ENCODE peak calls at places on chromosome 22, in seven cellular contexts. T is GM23248, V is left ventricle myocardium inferior, O is hepatocyte, K is kidney, J is mucosa of descending colon, C is sigmoid colon. S is an unnamed sample.

GRCh38 chr22:49191506-49191980 is 636.1 kb downstream of the BRD1 start:
- DNase-seq in T (no peak), V (no peak), O (no peak), K (peak; percentile 62), J (no peak), C (no peak), S (no peak)

GRCh38 chr22:26461188-26461810 is 22.3 kb downstream of the HPS4 start:
- DNase-seq in T (peak; percentile 65), V (peak; percentile 42), O (peak; percentile 78), K (no peak), J (no peak), C (no peak), S (peak; percentile 63)

GRCh38 chr22:35733742-35734516 is 16.3 kb downstream of the APOL5 start:
- DNase-seq in T (no peak), V (no peak), O (no peak), K (no peak), J (no peak), C (no peak), S (no peak)

GRCh38 chr22:28563636-28564035 is 116.0 kb downstream of the TTC28 start:
- DNase-seq in T (no peak), V (no peak), O (no peak), K (no peak), J (no peak), C (no peak), S (no peak)

GRCh38 chr22:50628543-50629134 is 687 bp upstream of the ARSA start:
- DNase-seq in T (no peak), V (no peak), O (no peak), K (no peak), J (no peak), C (peak; percentile 63), S (peak; percentile 33)

GRCh38 chr22:47384977-47385376 is 622.5 kb downstream of the TBC1D22A start:
- DNase-seq in T (no peak), V (no peak), O (no peak), K (no peak), J (no peak), C (peak; percentile 22), S (no peak)

GRCh38 chr22:32661296-32661695 is 140.2 kb upstream of the TIMP3 start:
- DNase-seq in T (peak; percentile 94), V (peak; percentile 82), O (peak; percentile 24), K (peak; percentile 80), J (peak; percentile 56), C (peak; percentile 87), S (peak; percentile 18)

GRCh38 chr22:32823024-32823730 is 21.7 kb downstream of the TIMP3 start:
- DNase-seq in T (no peak), V (no peak), O (peak; percentile 76), K (no peak), J (no peak), C (peak; percentile 62), S (peak; percentile 48)

GRCh38 chr22:44247346-44247745 is 65.4 kb downstream of the SHISAL1 start:
- DNase-seq in T (no peak), V (no peak), O (no peak), K (no peak), J (no peak), C (no peak), S (no peak)

DNA sequence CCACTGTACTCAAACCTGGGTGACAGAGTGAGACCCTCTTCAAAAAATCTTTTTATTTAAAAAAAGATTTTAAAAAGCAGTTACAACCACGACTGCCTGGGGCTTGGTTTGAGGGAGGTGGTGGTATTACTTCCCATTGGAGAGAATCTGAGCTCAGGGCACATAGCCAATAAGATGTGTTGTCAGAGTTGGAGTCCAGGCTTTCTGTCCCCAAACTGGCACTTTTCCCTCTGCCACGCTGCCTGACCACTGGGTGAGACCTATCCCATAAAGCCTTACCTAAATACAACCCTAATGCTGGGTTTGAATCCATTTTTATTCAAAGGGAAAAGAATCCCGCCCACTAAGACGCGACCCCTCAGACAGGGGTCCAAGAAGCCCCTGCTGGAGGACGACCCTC is 11.5 kb downstream of the CHADL start:
- DNase-seq in T (no peak), V (no peak), O (no peak), K (no peak), J (no peak), C (no peak), S (no peak)
- H3K36me3 ChIP-seq in T (no peaks in the 10 kb centered on the region), V (peaks cover 43% of the 10 kb centered on the region), O (no peaks in the 10 kb centered on the region), K (peaks cover 18% of the 10 kb centered on the region), J (no peaks in the 10 kb centered on the region), C (peaks cover 66% of the 10 kb centered on the region), S (no peaks in the 10 kb centered on the region)

DNA sequence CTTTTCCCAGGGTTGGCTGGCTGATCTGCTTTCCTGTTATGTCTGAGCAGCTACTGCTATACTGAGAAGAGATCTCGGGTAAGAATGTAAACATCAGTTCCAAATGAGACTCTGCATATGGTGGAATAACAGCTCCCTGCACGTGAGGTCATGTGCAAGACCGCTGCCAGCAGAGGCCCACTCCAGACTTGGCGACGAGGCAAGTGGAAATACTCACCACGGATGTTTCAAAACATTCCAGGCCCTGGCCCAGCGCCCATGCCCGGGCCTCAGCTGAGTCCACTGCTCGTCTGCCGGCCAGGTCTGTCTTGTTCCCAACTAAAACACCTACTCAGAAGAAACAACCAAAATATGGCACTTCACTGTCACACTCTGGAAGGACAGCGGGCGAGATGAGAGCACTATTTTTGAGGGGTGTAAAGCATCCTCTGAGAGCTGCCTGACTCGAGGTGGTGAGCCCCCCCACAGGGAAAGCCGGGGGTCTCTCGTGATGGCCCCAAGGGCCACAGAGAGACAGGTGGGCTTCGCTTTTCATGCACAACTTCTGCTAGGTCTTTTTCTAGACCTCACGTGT is 13.1 kb downstream of the IFT27 start:
- DNase-seq in T (peak; percentile 31), V (peak; percentile 74), O (peak; percentile 59), K (peak; percentile 49), J (no peak), C (peak; percentile 95), S (no peak)
- H3K36me3 ChIP-seq in T (no peaks in the 10 kb centered on the region), V (peaks cover 29% of the 10 kb centered on the region), O (no peaks in the 10 kb centered on the region), K (peaks cover 16% of the 10 kb centered on the region), J (peaks cover 4% of the 10 kb centered on the region), C (peaks cover 16% of the 10 kb centered on the region), S (no peaks in the 10 kb centered on the region)

GRCh38 chr22:45541580-45541979 is 38.9 kb downstream of the FBLN1 start:
- DNase-seq in T (no peak), V (no peak), O (no peak), K (no peak), J (no peak), C (no peak), S (no peak)
- H3K36me3 ChIP-seq in T (peaks cover 7% of the 10 kb centered on the region), V (peaks cover 11% of the 10 kb centered on the region), O (no peaks in the 10 kb centered on the region), K (no peaks in the 10 kb centered on the region), J (no peaks in the 10 kb centered on the region), C (peaks cover 30% of the 10 kb centered on the region), S (no peaks in the 10 kb centered on the region)

GRCh38 chr22:41401781-41402648 is 20.3 kb downstream of the TEF start:
- DNase-seq in T (peak; percentile 82), V (peak; percentile 81), O (peak; percentile 50), K (peak; percentile 84), J (peak; percentile 73), C (peak; percentile 92), S (peak; percentile 83)

GRCh38 chr22:41394012-41394356 is 12.2 kb downstream of the TEF start:
- DNase-seq in T (no peak), V (no peak), O (no peak), K (no peak), J (no peak), C (no peak), S (no peak)

GRCh38 chr22:41398921-41399320 is 17.2 kb downstream of the TEF start:
- DNase-seq in T (no peak), V (no peak), O (no peak), K (no peak), J (no peak), C (no peak), S (no peak)

GRCh38 chr22:41395531-41396240 is 13.9 kb downstream of the TEF start:
- DNase-seq in T (no peak), V (no peak), O (no peak), K (no peak), J (no peak), C (no peak), S (no peak)

DNA sequence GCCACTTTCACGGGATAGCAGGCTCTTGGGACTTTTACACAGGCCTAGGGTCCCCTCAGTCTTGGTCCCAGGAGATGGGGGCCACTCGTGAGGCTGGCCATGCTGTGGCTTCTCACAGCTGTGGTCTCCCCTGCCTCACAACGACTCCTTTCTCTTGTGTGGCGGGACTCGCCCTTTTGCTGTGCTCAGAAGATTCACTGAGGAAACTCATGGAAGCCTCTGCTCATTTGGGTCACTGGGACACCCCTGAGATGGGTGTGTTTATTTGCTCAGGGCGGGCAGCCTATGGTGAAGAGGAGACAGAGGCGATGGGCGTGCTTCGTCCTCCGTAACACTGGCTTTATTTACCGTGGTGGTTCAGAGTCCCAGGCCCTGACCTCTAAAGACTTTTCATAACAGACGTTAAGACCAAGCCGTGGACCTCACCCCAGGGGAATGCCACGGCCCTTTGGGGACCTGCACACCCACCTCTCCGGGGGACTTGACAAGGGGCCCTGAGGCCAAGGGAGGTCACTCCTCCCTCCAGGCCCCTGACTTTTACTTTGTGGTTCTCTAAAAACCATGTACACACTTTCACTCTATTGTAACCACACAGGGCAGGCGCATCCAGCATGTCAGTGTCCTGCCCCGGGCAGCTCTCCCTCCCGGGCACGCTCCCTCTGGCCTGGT is 15.5 kb downstream of the TEF start:
- DNase-seq in T (no peak), V (no peak), O (peak; percentile 46), K (no peak), J (peak; percentile 71), C (no peak), S (peak; percentile 86)
- H3K36me3 ChIP-seq in T (no peaks in the 10 kb centered on the region), V (peaks cover 60% of the 10 kb centered on the region), O (no peaks in the 10 kb centered on the region), K (peaks cover 46% of the 10 kb centered on the region), J (no peaks in the 10 kb centered on the region), C (peaks cover 68% of the 10 kb centered on the region), S (peaks cover 10% of the 10 kb centered on the region)

GRCh38 chr22:38740116-38740723 is 15.6 kb downstream of the SUN2 start:
- DNase-seq in T (no peak), V (no peak), O (no peak), K (peak; percentile 69), J (peak; percentile 46), C (no peak), S (no peak)
- H3K36me3 ChIP-seq in T (peaks cover 20% of the 10 kb centered on the region), V (peaks cover 100% of the 10 kb centered on the region), O (no peaks in the 10 kb centered on the region), K (peaks cover 91% of the 10 kb centered on the region), J (peaks cover 55% of the 10 kb centered on the region), C (peaks cover 100% of the 10 kb centered on the region), S (peaks cover 56% of the 10 kb centered on the region)

GRCh38 chr22:43131773-43132501 is 11.3 kb downstream of the MCAT start:
- DNase-seq in T (no peak), V (no peak), O (no peak), K (no peak), J (no peak), C (no peak), S (no peak)

GRCh38 chr22:43134553-43134952 is 8.6 kb downstream of the MCAT start:
- DNase-seq in T (no peak), V (no peak), O (no peak), K (no peak), J (no peak), C (no peak), S (no peak)

GRCh38 chr22:43135565-43135964 is 7.6 kb downstream of the MCAT start:
- DNase-seq in T (no peak), V (no peak), O (no peak), K (no peak), J (no peak), C (no peak), S (no peak)

GRCh38 chr22:43136255-43136654 is 6.9 kb downstream of the MCAT start:
- DNase-seq in T (peak; percentile 47), V (peak; percentile 41), O (peak; percentile 60), K (no peak), J (no peak), C (no peak), S (no peak)

DNA sequence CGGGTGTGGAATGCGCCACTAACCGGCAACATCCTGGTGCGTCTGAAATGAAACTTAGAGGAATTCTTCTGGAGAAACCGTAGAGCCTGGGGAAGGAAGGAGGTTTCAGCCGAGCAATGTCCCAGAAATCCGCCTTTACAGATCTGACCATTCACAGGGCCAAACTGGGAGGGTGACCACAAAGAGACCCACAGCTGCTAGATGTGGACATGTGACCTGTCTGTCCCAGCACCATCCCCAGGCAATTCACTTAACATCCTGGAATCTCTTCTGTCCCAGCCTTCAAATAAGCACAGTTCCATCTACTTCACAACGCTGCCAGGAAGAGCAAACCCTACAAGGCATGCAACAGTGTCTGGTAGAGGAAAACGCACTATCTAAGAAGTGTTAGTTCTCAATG is 9.8 kb downstream of the MCAT start:
- DNase-seq in T (no peak), V (no peak), O (no peak), K (no peak), J (no peak), C (no peak), S (no peak)
- H3K36me3 ChIP-seq in T (no peaks in the 10 kb centered on the region), V (peaks cover 53% of the 10 kb centered on the region), O (no peaks in the 10 kb centered on the region), K (peaks cover 42% of the 10 kb centered on the region), J (no peaks in the 10 kb centered on the region), C (peaks cover 61% of the 10 kb centered on the region), S (peaks cover 3% of the 10 kb centered on the region)

S was measured in colonic mucosa.